ENCODE peak calls at places on chromosomes 6 and 20, in ten cellular contexts. One of them, this sample, is unnamed.

GRCh38 chr20:44594730-44595129 is 12.4 kb downstream of the PKIG start:
- DNase-seq in neuronal stem cell: no peak
- DNase-seq in NCI-H2081: no peak
- DNase-seq in AG10803: peak; percentile 78
- DNase-seq in right atrium auricular region: no peak
- DNase-seq in fibroblast of lung: peak; percentile 53
- DNase-seq in mucosa of descending colon: no peak
- DNase-seq in non-pigmented ciliary epithelial cell: peak; percentile 50
- DNase-seq in HFFc6: no peak
- DNase-seq in CD8-positive, alpha-beta T cell: no peak
- DNase-seq in this sample: peak; percentile 82

GRCh38 chr6:33851959-33852358 is 48.2 kb upstream of the MLN start:
- DNase-seq in AG10803: peak; percentile 18
- DNase-seq in right atrium auricular region: no peak
- DNase-seq in neuronal stem cell: peak; percentile 15
- DNase-seq in mucosa of descending colon: peak; percentile 56
- DNase-seq in CD8-positive, alpha-beta T cell: no peak
- DNase-seq in NCI-H2081: no peak
- DNase-seq in HFFc6: no peak
- DNase-seq in fibroblast of lung: no peak
- DNase-seq in non-pigmented ciliary epithelial cell: no peak
- DNase-seq in this sample: peak; percentile 16

GRCh38 chr6:68122032-68122431 is 513.0 kb upstream of the ADGRB3 start:
- DNase-seq in AG10803: no peak
- DNase-seq in non-pigmented ciliary epithelial cell: no peak
- DNase-seq in NCI-H2081: no peak
- DNase-seq in CD8-positive, alpha-beta T cell: no peak
- DNase-seq in HFFc6: no peak
- DNase-seq in right atrium auricular region: no peak
- DNase-seq in fibroblast of lung: no peak
- DNase-seq in neuronal stem cell: no peak
- DNase-seq in mucosa of descending colon: no peak
- DNase-seq in this sample: no peak

GRCh38 chr6:157312733-157313132 is 10.6 kb downstream of the TMEM242 start:
- DNase-seq in CD8-positive, alpha-beta T cell: no peak
- DNase-seq in NCI-H2081: no peak
- DNase-seq in HFFc6: no peak
- DNase-seq in AG10803: no peak
- DNase-seq in fibroblast of lung: no peak
- DNase-seq in mucosa of descending colon: no peak
- DNase-seq in right atrium auricular region: no peak
- DNase-seq in neuronal stem cell: peak; percentile 26
- DNase-seq in non-pigmented ciliary epithelial cell: no peak
- DNase-seq in this sample: no peak

GRCh38 chr20:2865630-2866029 is 7.7 kb upstream of the PTPRA start:
- DNase-seq in neuronal stem cell: no peak
- DNase-seq in AG10803: no peak
- DNase-seq in mucosa of descending colon: no peak
- DNase-seq in right atrium auricular region: no peak
- DNase-seq in HFFc6: no peak
- DNase-seq in non-pigmented ciliary epithelial cell: no peak
- DNase-seq in fibroblast of lung: no peak
- DNase-seq in CD8-positive, alpha-beta T cell: peak; percentile 58
- DNase-seq in NCI-H2081: no peak
- DNase-seq in this sample: no peak

GRCh38 chr6:134663800-134664535 is 285.9 kb downstream of the ALDH8A1 start:
- DNase-seq in non-pigmented ciliary epithelial cell: no peak
- DNase-seq in right atrium auricular region: no peak
- DNase-seq in mucosa of descending colon: no peak
- DNase-seq in fibroblast of lung: no peak
- DNase-seq in neuronal stem cell: no peak
- DNase-seq in AG10803: peak; percentile 29
- DNase-seq in HFFc6: no peak
- DNase-seq in CD8-positive, alpha-beta T cell: no peak
- DNase-seq in NCI-H2081: no peak
- DNase-seq in this sample: no peak

GRCh38 chr20:3767434-3768341 is at the start of gene ADISSP:
- DNase-seq in right atrium auricular region: peak; percentile 99
- DNase-seq in neuronal stem cell: peak; percentile 95
- DNase-seq in non-pigmented ciliary epithelial cell: peak; percentile 89
- DNase-seq in fibroblast of lung: peak; percentile 98
- DNase-seq in AG10803: peak; percentile 98
- DNase-seq in NCI-H2081: peak; percentile 98
- DNase-seq in CD8-positive, alpha-beta T cell: peak; percentile 98
- DNase-seq in mucosa of descending colon: peak; percentile 98
- DNase-seq in HFFc6: peak; percentile 98
- DNase-seq in this sample: peak; percentile 96

GRCh38 chr6:42118162-42119001 is 24.0 kb downstream of the C6orf132 start:
- DNase-seq in AG10803: peak; percentile 55
- DNase-seq in mucosa of descending colon: peak; percentile 91
- DNase-seq in right atrium auricular region: no peak
- DNase-seq in fibroblast of lung: no peak
- DNase-seq in non-pigmented ciliary epithelial cell: no peak
- DNase-seq in CD8-positive, alpha-beta T cell: no peak
- DNase-seq in neuronal stem cell: no peak
- DNase-seq in NCI-H2081: no peak
- DNase-seq in HFFc6: no peak
- DNase-seq in this sample: no peak

GRCh38 chr6:2579789-2580570 is 170.7 kb downstream of the MYLK4 start:
- DNase-seq in neuronal stem cell: no peak
- DNase-seq in HFFc6: no peak
- DNase-seq in NCI-H2081: no peak
- DNase-seq in fibroblast of lung: no peak
- DNase-seq in CD8-positive, alpha-beta T cell: no peak
- DNase-seq in AG10803: no peak
- DNase-seq in mucosa of descending colon: no peak
- DNase-seq in right atrium auricular region: no peak
- DNase-seq in non-pigmented ciliary epithelial cell: no peak
- DNase-seq in this sample: peak; percentile 33

GRCh38 chr6:64280569-64280968 is 645.0 kb downstream of the PHF3 start:
- DNase-seq in right atrium auricular region: no peak
- DNase-seq in non-pigmented ciliary epithelial cell: no peak
- DNase-seq in NCI-H2081: peak; percentile 31
- DNase-seq in neuronal stem cell: peak; percentile 29
- DNase-seq in fibroblast of lung: peak; percentile 79
- DNase-seq in HFFc6: no peak
- DNase-seq in CD8-positive, alpha-beta T cell: no peak
- DNase-seq in mucosa of descending colon: peak; percentile 60
- DNase-seq in AG10803: peak; percentile 10
- DNase-seq in this sample: peak; percentile 55

GRCh38 chr20:58843128-58843556 is 7.6 kb downstream of the GNAS-AS1 start:
- DNase-seq in CD8-positive, alpha-beta T cell: no peak
- DNase-seq in AG10803: no peak
- DNase-seq in HFFc6: no peak
- DNase-seq in right atrium auricular region: no peak
- DNase-seq in mucosa of descending colon: no peak
- DNase-seq in neuronal stem cell: no peak
- DNase-seq in non-pigmented ciliary epithelial cell: no peak
- DNase-seq in NCI-H2081: no peak
- DNase-seq in fibroblast of lung: no peak
- DNase-seq in this sample: no peak

GRCh38 chr20:8805737-8806442 is 263.0 kb upstream of the PLCB4 start:
- DNase-seq in neuronal stem cell: no peak
- DNase-seq in NCI-H2081: no peak
- DNase-seq in CD8-positive, alpha-beta T cell: no peak
- DNase-seq in right atrium auricular region: no peak
- DNase-seq in AG10803: no peak
- DNase-seq in non-pigmented ciliary epithelial cell: no peak
- DNase-seq in mucosa of descending colon: no peak
- DNase-seq in fibroblast of lung: no peak
- DNase-seq in HFFc6: no peak
- DNase-seq in this sample: no peak

GRCh38 chr6:155093430-155093829 is 98.3 kb downstream of the TIAM2 start:
- DNase-seq in AG10803: no peak
- DNase-seq in neuronal stem cell: no peak
- DNase-seq in HFFc6: no peak
- DNase-seq in CD8-positive, alpha-beta T cell: peak; percentile 22
- DNase-seq in fibroblast of lung: no peak
- DNase-seq in mucosa of descending colon: peak; percentile 4
- DNase-seq in non-pigmented ciliary epithelial cell: no peak
- DNase-seq in NCI-H2081: no peak
- DNase-seq in right atrium auricular region: no peak
- DNase-seq in this sample: no peak

GRCh38 chr6:56862415-56863175 is 92.3 kb upstream of the BEND6 start:
- DNase-seq in CD8-positive, alpha-beta T cell: no peak
- DNase-seq in fibroblast of lung: peak; percentile 47
- DNase-seq in non-pigmented ciliary epithelial cell: no peak
- DNase-seq in mucosa of descending colon: no peak
- DNase-seq in HFFc6: peak; percentile 59
- DNase-seq in AG10803: no peak
- DNase-seq in neuronal stem cell: no peak
- DNase-seq in right atrium auricular region: no peak
- DNase-seq in NCI-H2081: no peak
- DNase-seq in this sample: peak; percentile 68

GRCh38 chr6:21873562-21873961 is 280.0 kb downstream of the SOX4 start:
- DNase-seq in NCI-H2081: no peak
- DNase-seq in neuronal stem cell: no peak
- DNase-seq in HFFc6: peak; percentile 91
- DNase-seq in AG10803: peak; percentile 85
- DNase-seq in mucosa of descending colon: peak; percentile 43
- DNase-seq in CD8-positive, alpha-beta T cell: no peak
- DNase-seq in non-pigmented ciliary epithelial cell: no peak
- DNase-seq in fibroblast of lung: peak; percentile 97
- DNase-seq in right atrium auricular region: peak; percentile 84
- DNase-seq in this sample: peak; percentile 98

GRCh38 chr20:56439784-56440291 is 27.8 kb downstream of the CASS4 start:
- DNase-seq in mucosa of descending colon: no peak
- DNase-seq in fibroblast of lung: peak; percentile 93
- DNase-seq in CD8-positive, alpha-beta T cell: no peak
- DNase-seq in non-pigmented ciliary epithelial cell: peak; percentile 98
- DNase-seq in AG10803: peak; percentile 100
- DNase-seq in NCI-H2081: no peak
- DNase-seq in right atrium auricular region: peak; percentile 73
- DNase-seq in neuronal stem cell: no peak
- DNase-seq in HFFc6: peak; percentile 98
- DNase-seq in this sample: peak; percentile 94

GRCh38 chr20:50153153-50153499 is 397 bp downstream of the PEDS1 start:
- DNase-seq in AG10803: no peak
- DNase-seq in CD8-positive, alpha-beta T cell: peak; percentile 17
- DNase-seq in mucosa of descending colon: no peak
- DNase-seq in HFFc6: no peak
- DNase-seq in NCI-H2081: no peak
- DNase-seq in right atrium auricular region: no peak
- DNase-seq in fibroblast of lung: no peak
- DNase-seq in neuronal stem cell: no peak
- DNase-seq in non-pigmented ciliary epithelial cell: no peak
- DNase-seq in this sample: no peak

GRCh38 chr6:53873922-53874321 is 79.1 kb downstream of the LRRC1 start:
- DNase-seq in right atrium auricular region: no peak
- DNase-seq in NCI-H2081: no peak
- DNase-seq in non-pigmented ciliary epithelial cell: no peak
- DNase-seq in HFFc6: peak; percentile 10
- DNase-seq in AG10803: no peak
- DNase-seq in CD8-positive, alpha-beta T cell: no peak
- DNase-seq in fibroblast of lung: no peak
- DNase-seq in mucosa of descending colon: no peak
- DNase-seq in neuronal stem cell: no peak
- DNase-seq in this sample: no peak

GRCh38 chr6:31609519-31610406 is 5.3 kb upstream of the AIF1 start:
- DNase-seq in mucosa of descending colon: no peak
- DNase-seq in non-pigmented ciliary epithelial cell: no peak
- DNase-seq in AG10803: no peak
- DNase-seq in right atrium auricular region: no peak
- DNase-seq in HFFc6: no peak
- DNase-seq in fibroblast of lung: no peak
- DNase-seq in CD8-positive, alpha-beta T cell: no peak
- DNase-seq in neuronal stem cell: no peak
- DNase-seq in NCI-H2081: no peak
- DNase-seq in this sample: no peak

GRCh38 chr20:24754691-24755090 is 194.4 kb upstream of the CST7 start:
- DNase-seq in mucosa of descending colon: no peak
- DNase-seq in CD8-positive, alpha-beta T cell: no peak
- DNase-seq in NCI-H2081: no peak
- DNase-seq in fibroblast of lung: no peak
- DNase-seq in HFFc6: no peak
- DNase-seq in right atrium auricular region: peak; percentile 50
- DNase-seq in AG10803: no peak
- DNase-seq in non-pigmented ciliary epithelial cell: no peak
- DNase-seq in neuronal stem cell: no peak
- DNase-seq in this sample: no peak

GRCh38 chr6:130720076-130720475 is 107.1 kb upstream of the SMLR1 start:
- DNase-seq in AG10803: no peak
- DNase-seq in mucosa of descending colon: no peak
- DNase-seq in neuronal stem cell: no peak
- DNase-seq in fibroblast of lung: no peak
- DNase-seq in non-pigmented ciliary epithelial cell: no peak
- DNase-seq in NCI-H2081: no peak
- DNase-seq in CD8-positive, alpha-beta T cell: no peak
- DNase-seq in HFFc6: no peak
- DNase-seq in right atrium auricular region: no peak
- DNase-seq in this sample: peak; percentile 15